ENCODE peak calls at places on chromosomes 11 and 22, in four cellular contexts. S is K562, J is HepG2, H is GM12878. M is an unnamed sample.
A peak's percentile ranks its signal among the peaks of the same experiment; 100 is the strongest.

GRCh38 chr11:69638941-69639681 is 1.8 kb upstream of the CCND1 start:
- DNase-seq in H (no peak), S (peak; percentile 81), J (peak; percentile 90), M (peak; percentile 99)

GRCh38 chr11:119624102-119624615 is 104.8 kb downstream of the NECTIN1 start:
- DNase-seq in J (no peak), S (peak; percentile 81), H (no peak), M (peak; percentile 63)

GRCh38 chr11:133547808-133548494 is 15.7 kb upstream of the OPCML start:
- DNase-seq in S (no peak), H (no peak), J (no peak), M (peak; percentile 16)

GRCh38 chr22:36982136-36982535 is 37.1 kb downstream of the TST start:
- DNase-seq in H (no peak), J (no peak), S (peak; percentile 87), M (no peak)

GRCh38 chr11:46522682-46523281 is 71.0 kb downstream of the AMBRA1 start:
- DNase-seq in J (peak; percentile 37), H (no peak), S (no peak), M (no peak)

GRCh38 chr22:38725900-38726655 is 20.3 kb downstream of the GTPBP1 start:
- DNase-seq in S (no peak), J (no peak), H (no peak), M (no peak)

GRCh38 chr11:44618561-44619425 is 53.3 kb downstream of the CD82 start:
- DNase-seq in J (no peak), H (no peak), S (no peak), M (no peak)

GRCh38 chr22:20172038-20172613 is 21.3 kb upstream of the CCDC188 start:
- DNase-seq in H (no peak), J (no peak), S (no peak), M (no peak)

GRCh38 chr11:67289651-67290479 is 762 bp downstream of the ANKRD13D start:
- DNase-seq in J (no peak), H (no peak), S (no peak), M (peak; percentile 43)

GRCh38 chr11:117062503-117062902 is 35.7 kb downstream of the SIK3 start:
- DNase-seq in J (no peak), H (no peak), S (no peak), M (no peak)

GRCh38 chr11:67286621-67287333 is 2.3 kb upstream of the ANKRD13D start:
- DNase-seq in S (no peak), H (no peak), J (no peak), M (peak; percentile 40)

GRCh38 chr11:64705501-64705900 is 17.5 kb downstream of the NRXN2 start:
- DNase-seq in S (no peak), J (no peak), H (no peak), M (no peak)

GRCh38 chr11:102467080-102467708 is 14.6 kb upstream of the TMEM123 start:
- DNase-seq in H (no peak), S (no peak), J (no peak), M (no peak)

GRCh38 chr11:102468636-102469195 is 16.2 kb upstream of the TMEM123 start:
- DNase-seq in J (no peak), S (no peak), H (no peak), M (no peak)

GRCh38 chr11:102470257-102470656 is 17.7 kb upstream of the TMEM123 start:
- DNase-seq in J (no peak), H (no peak), S (no peak), M (no peak)

GRCh38 chr11:102467853-102468580 is 15.5 kb upstream of the TMEM123 start:
- DNase-seq in H (no peak), J (no peak), S (no peak), M (no peak)

GRCh38 chr11:102469196-102469821 is 16.7 kb upstream of the TMEM123 start:
- DNase-seq in H (no peak), S (no peak), J (no peak), M (no peak)
- H3K27ac ChIP-seq in H (no peak overlapping the region), S (no peak overlapping the region), J (no peak overlapping the region), M (no peak overlapping the region)

GRCh38 chr22:40057652-40058051 is 62.9 kb downstream of the FAM83F start:
- DNase-seq in H (no peak), S (no peak), J (no peak), M (no peak)

GRCh38 chr22:40058265-40058664 is 63.5 kb downstream of the FAM83F start:
- DNase-seq in H (no peak), S (peak; percentile 34), J (no peak), M (peak; percentile 49)

GRCh38 chr22:40055143-40055926 is 60.6 kb downstream of the FAM83F start:
- DNase-seq in S (peak; percentile 39), J (no peak), H (peak; percentile 40), M (no peak)

GRCh38 chr22:40054486-40054885 is 59.7 kb downstream of the FAM83F start:
- DNase-seq in J (no peak), H (no peak), S (no peak), M (no peak)

GRCh38 chr22:40056163-40056958 is 61.6 kb downstream of the FAM83F start:
- DNase-seq in H (no peak), S (no peak), J (no peak), M (no peak)
- TF ChIP-seq JUNB in H (no peak), S (no peak), J (no peak), M (no peak)

GRCh38 chr22:46008836-46009596 is 32.1 kb upstream of the WNT7B start:
- DNase-seq in H (no peak), S (no peak), J (no peak), M (no peak)
- TF ChIP-seq CREB1 in H (no peak), S (no peak), J (no peak), M (no peak)

DNA sequence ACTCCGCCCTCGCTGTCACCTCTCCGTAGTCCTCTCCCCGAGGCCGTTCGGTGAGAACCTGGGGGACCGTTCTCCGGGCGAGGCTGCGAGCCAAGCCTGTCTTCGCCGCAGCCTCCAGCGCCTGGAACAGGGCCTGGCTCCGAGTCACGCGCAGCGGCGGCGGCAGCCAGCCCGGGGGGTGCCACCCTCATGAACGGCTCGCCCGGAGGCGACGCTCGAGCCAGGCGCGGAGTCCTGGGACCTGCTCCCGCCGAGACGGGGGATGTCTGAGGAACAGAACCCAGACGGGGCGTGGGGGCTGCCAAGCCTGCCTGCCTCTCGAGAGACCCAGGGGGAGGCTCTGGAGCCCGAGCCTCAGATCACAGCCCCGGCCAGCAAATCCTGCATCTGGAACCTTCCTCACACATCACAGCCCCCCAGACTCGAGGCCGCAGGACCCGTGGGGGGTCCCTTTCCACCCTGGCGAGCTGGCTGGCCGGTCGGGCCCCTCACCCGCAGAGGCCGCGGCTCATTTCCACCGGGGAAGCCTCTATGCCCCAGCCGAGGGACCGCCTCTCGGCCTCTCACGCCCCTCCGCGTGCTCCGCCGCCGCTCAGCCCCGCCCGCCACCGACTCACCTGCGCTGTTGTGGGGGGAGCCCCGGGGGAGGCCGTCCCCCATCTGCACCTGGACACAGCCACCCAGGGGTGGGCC is 4.1 kb downstream of the SHISA8 start:
- DNase-seq in J (no peak), S (no peak), H (no peak), M (peak; percentile 45)
- H3K27ac ChIP-seq in J (no peak overlapping the region), S (no peak overlapping the region), H (no peak overlapping the region), M (no peak overlapping the region)

GRCh38 chr11:94658386-94658785 is 91.2 kb downstream of the PIWIL4 start:
- DNase-seq in H (no peak), J (no peak), S (no peak), M (no peak)
- TF ChIP-seq JUNB in H (no peak), J (no peak), S (no peak), M (no peak)

GRCh38 chr11:11608783-11609232 is 13.0 kb downstream of the GALNT18 start:
- DNase-seq in S (no peak), J (no peak), H (no peak), M (no peak)
- TF ChIP-seq CREB1 in S (no peak), J (no peak), H (no peak), M (no peak)